ENCODE peak calls at places on chromosome 20, in five cellular contexts. F is HTR-8/SVneo; D is renal cortical epithelial cell; R is NCI-H524; Z is stimulated activated CD8-positive, alpha-beta memory T cell treated with anti-CD3 and anti-CD28 coated beads, Interleukin-12 subunit alpha, Interleukin-12 subunit beta, amount 100 ng/mL, for 4 hours. W is an unnamed sample.
A peak's percentile ranks its signal among the peaks of the same experiment; 100 is the strongest.

GRCh38 chr20:32528291-32528891 is 56.7 kb downstream of the NOL4L start:
- DNase-seq in F (no peak), D (no peak), R (peak; percentile 97), Z (no peak), W (no peak)

GRCh38 chr20:46230811-46231282 is 77.5 kb downstream of the CDH22 start:
- DNase-seq in F (peak; percentile 74), D (peak; percentile 27), R (no peak), Z (no peak), W (no peak)

GRCh38 chr20:47544240-47544639 is 42.6 kb downstream of the NCOA3 start:
- DNase-seq in F (no peak), D (peak; percentile 87), R (no peak), Z (no peak), W (no peak)

GRCh38 chr20:51404297-51405060 is 138.0 kb downstream of the NFATC2 start:
- DNase-seq in F (no peak), D (no peak), R (no peak), Z (peak; percentile 71), W (peak; percentile 22)

GRCh38 chr20:35311409-35311808 is 19.2 kb upstream of the FAM83C start:
- DNase-seq in F (no peak), D (peak; percentile 90), R (no peak), Z (no peak), W (no peak)

GRCh38 chr20:64177787-64178186 is 13.5 kb downstream of the MYT1 start:
- DNase-seq in F (no peak), D (no peak), R (no peak), Z (no peak), W (no peak)

GRCh38 chr20:19952392-19952791 is 64.8 kb upstream of the NAA20 start:
- DNase-seq in F (no peak), D (no peak), R (no peak), Z (no peak), W (no peak)

GRCh38 chr20:51382986-51383821 is 159.3 kb downstream of the NFATC2 start:
- DNase-seq in F (no peak), D (no peak), R (peak; percentile 16), Z (no peak), W (no peak)

GRCh38 chr20:61639200-61639599 is 387.1 kb downstream of the CDH4 start:
- DNase-seq in F (no peak), D (peak; percentile 9), R (no peak), Z (no peak), W (no peak)

GRCh38 chr20:43191946-43192847 is 2.5 kb upstream of the PTPRT start:
- DNase-seq in F (peak; percentile 63), D (no peak), R (peak; percentile 57), Z (no peak), W (no peak)

GRCh38 chr20:24608926-24609667 is 139.7 kb downstream of the SYNDIG1 start:
- DNase-seq in F (no peak), D (no peak), R (peak; percentile 20), Z (no peak), W (no peak)

GRCh38 chr20:62066339-62066982 is 780 bp upstream of the TAF4 start:
- DNase-seq in F (peak; percentile 81), D (peak; percentile 26), R (peak; percentile 60), Z (no peak), W (peak; percentile 44)

GRCh38 chr20:4190792-4191519 is 175.6 kb upstream of the RNF24 start:
- DNase-seq in F (no peak), D (peak; percentile 33), R (no peak), Z (no peak), W (no peak)

GRCh38 chr20:37941332-37941731 is 38.4 kb downstream of the VSTM2L start:
- DNase-seq in F (peak; percentile 51), D (no peak), R (peak; percentile 60), Z (no peak), W (no peak)

GRCh38 chr20:15643713-15644112 is 929.5 kb downstream of the KIF16B start:
- DNase-seq in F (no peak), D (no peak), R (peak; percentile 15), Z (no peak), W (no peak)

GRCh38 chr20:54133434-54134427 is 40.1 kb downstream of the CYP24A1 start:
- DNase-seq in F (no peak), D (peak; percentile 98), R (no peak), Z (no peak), W (no peak)

W was measured in effector CD8-positive, alpha-beta T cell.